ENCODE peak calls at places on chromosomes 4 and X, in five cellular contexts. B is epithelial cell of esophagus, K is HFF-Myc, G is heart left ventricle, M is esophagus squamous epithelium. D is an unnamed sample.

GRCh38 chr4:152554742-152555141 is 18.9 kb upstream of the FBXW7 start:
- DNase-seq in K (no peak), M (no peak), G (no peak), B (no peak), D (no peak)

GRCh38 chr4:128635141-128635911 is 174.2 kb upstream of the JADE1 start:
- DNase-seq in M (no peak), K (no peak), G (peak; percentile 86), B (peak; percentile 37), D (peak; percentile 76)

GRCh38 chr4:187501731-187502130 is 493.8 kb upstream of the ZFP42 start:
- DNase-seq in B (no peak), G (no peak), K (no peak), M (no peak), D (no peak)

GRCh38 chr4:119113033-119113655 is 22.5 kb upstream of the MYOZ2 start:
- DNase-seq in G (no peak), M (no peak), K (peak; percentile 88), B (peak; percentile 90), D (no peak)

GRCh38 chr4:21113496-21114213 is 413.4 kb downstream of the PACRGL start:
- DNase-seq in B (peak; percentile 16), M (no peak), G (no peak), K (no peak), D (no peak)

GRCh38 chr4:156528216-156528615 is 443.4 kb downstream of the PDGFC start:
- DNase-seq in G (no peak), B (no peak), K (no peak), M (no peak), D (no peak)

GRCh38 chr4:67871867-67872266 is 11.9 kb downstream of the TMPRSS11D start:
- DNase-seq in M (no peak), B (peak; percentile 80), G (no peak), K (peak; percentile 39), D (peak; percentile 31)

GRCh38 chr4:15233626-15234025 is 194.2 kb upstream of the C1QTNF7 start:
- DNase-seq in K (no peak), M (no peak), B (no peak), G (no peak), D (no peak)

GRCh38 chrX:10022580-10023245 is 55.6 kb downstream of the CLDN34 start:
- DNase-seq in B (no peak), M (no peak), G (peak; percentile 51), K (peak; percentile 54), D (no peak)

GRCh38 chr4:74904509-74904908 is 28.4 kb upstream of the PARM1 start:
- DNase-seq in M (no peak), G (no peak), K (no peak), B (no peak), D (no peak)

GRCh38 chrX:110665636-110666035 is 130.0 kb downstream of the CHRDL1 start:
- DNase-seq in K (peak; percentile 7), M (no peak), B (peak; percentile 19), G (no peak), D (no peak)

GRCh38 chr4:31086771-31087330 is 366.7 kb downstream of the PCDH7 start:
- DNase-seq in B (no peak), G (no peak), M (no peak), K (no peak), D (no peak)

GRCh38 chr4:151173751-151174325 is 74.4 kb downstream of the RPS3A start:
- DNase-seq in B (no peak), G (peak; percentile 40), K (no peak), M (no peak), D (peak; percentile 69)

GRCh38 chr4:173528378-173529321 is 1.4 kb downstream of the HAND2 start:
- DNase-seq in K (no peak), B (no peak), G (no peak), M (no peak), D (no peak)

GRCh38 chrX:31499120-31499519 is 427.3 kb upstream of the FTHL17 start:
- DNase-seq in M (no peak), G (no peak), K (peak; percentile 20), B (peak; percentile 33), D (no peak)

GRCh38 chrX:47222776-47223350 is 4.4 kb downstream of the CDK16 start:
- DNase-seq in G (no peak), B (no peak), K (no peak), M (no peak), D (no peak)

GRCh38 chr4:37693450-37694190 is 7.4 kb upstream of the RELL1 start:
- DNase-seq in M (no peak), K (peak; percentile 59), G (no peak), B (peak; percentile 92), D (no peak)

GRCh38 chr4:149521611-149522010 is 294.0 kb downstream of the IQCM start:
- DNase-seq in K (peak; percentile 10), B (peak; percentile 43), M (no peak), G (no peak), D (no peak)

GRCh38 chrX:68699960-68700746 is 52.7 kb downstream of the STARD8 start:
- DNase-seq in K (no peak), M (no peak), G (peak; percentile 25), B (peak; percentile 22), D (no peak)

GRCh38 chr4:108097990-108098553 is 70.7 kb downstream of the LEF1 start:
- DNase-seq in M (no peak), G (no peak), K (no peak), B (no peak), D (no peak)

GRCh38 chr4:10120943-10121567 is 4.5 kb upstream of the WDR1 start:
- DNase-seq in B (no peak), M (no peak), K (no peak), G (no peak), D (no peak)

GRCh38 chrX:20263474-20263873 is 3.2 kb downstream of the RPS6KA3 start:
- DNase-seq in G (no peak), B (peak; percentile 22), M (no peak), K (no peak), D (no peak)

GRCh38 chrX:646796-647195 is 16.2 kb downstream of the SHOX start:
- DNase-seq in M (no peak), K (no peak), B (no peak), G (no peak), D (no peak)

GRCh38 chrX:644304-645023 is 13.9 kb downstream of the SHOX start:
- DNase-seq in M (no peak), G (no peak), B (no peak), K (no peak), D (no peak)

GRCh38 chrX:646228-646495 is 15.6 kb downstream of the SHOX start:
- DNase-seq in B (no peak), M (no peak), G (no peak), K (no peak), D (no peak)

GRCh38 chrX:643911-644303 is 13.3 kb downstream of the SHOX start:
- DNase-seq in B (no peak), M (no peak), G (no peak), K (no peak), D (no peak)

DNA sequence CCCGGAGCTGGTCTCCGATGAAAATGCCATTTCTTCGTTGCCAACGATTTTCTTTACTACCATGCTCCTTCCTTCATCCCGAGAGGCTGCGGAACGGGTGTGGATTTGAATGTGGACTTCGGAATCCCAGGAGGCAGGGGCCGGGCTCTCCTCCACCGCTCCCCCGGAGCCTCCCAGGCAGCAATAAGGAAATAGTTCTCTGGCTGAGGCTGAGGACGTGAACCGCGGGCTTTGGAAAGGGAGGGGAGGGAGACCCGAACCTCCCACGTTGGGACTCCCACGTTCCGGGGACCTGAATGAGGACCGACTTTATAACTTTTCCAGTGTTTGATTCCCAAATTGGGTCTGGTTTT is 14.4 kb downstream of the SHOX start:
- DNase-seq in B (no peak), K (no peak), M (no peak), G (no peak), D (no peak)
- H3K4me3 ChIP-seq in B (no peak overlapping the region), K (peak overlapping the region; percentile 9), M (no peak overlapping the region), G (no peak overlapping the region), D (no peak overlapping the region)

GRCh38 chrX:153635788-153636668 is 11.0 kb upstream of the DUSP9 start:
- DNase-seq in G (no peak), K (no peak), B (peak; percentile 36), M (no peak), D (no peak)
- TF ChIP-seq CTCF in G (peak; percentile 15), K (peak; percentile 41), B (peak; percentile 12), M (no peak), D (no peak)

DNA sequence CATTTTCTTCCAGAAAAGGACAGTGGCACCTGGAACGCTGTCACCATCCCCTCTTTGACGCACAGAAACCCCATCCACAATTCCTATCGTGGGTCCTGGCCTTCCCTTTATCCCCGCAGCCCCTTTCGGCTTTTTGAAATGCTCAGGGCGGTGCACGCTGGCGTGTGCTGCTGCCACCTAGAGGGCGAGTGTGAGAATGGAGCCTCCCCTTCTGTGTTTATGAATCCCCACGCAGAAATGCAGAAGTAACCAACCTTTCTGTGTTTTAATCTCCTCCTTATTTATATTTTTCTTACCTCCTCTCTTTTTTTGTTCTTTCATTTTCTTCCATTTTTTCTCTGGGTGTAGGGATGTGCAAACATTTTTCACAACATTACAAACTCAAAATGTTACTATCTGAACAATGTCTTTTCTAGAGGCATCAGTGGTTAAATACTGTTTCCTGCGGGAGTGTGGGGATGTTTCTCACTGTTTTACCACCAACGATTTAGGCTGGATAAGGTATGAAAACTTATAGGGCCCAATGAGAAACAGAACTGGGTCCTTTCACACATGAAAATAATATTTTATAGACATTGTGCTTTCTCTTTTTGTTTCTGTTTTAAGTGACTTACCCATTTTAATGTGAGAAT is 50.0 kb downstream of the TMA16 start:
- DNase-seq in G (peak; percentile 55), B (peak; percentile 58), M (no peak), K (no peak), D (peak; percentile 7)
- H3K4me3 ChIP-seq in G (peak overlapping the region; percentile 2), B (peak overlapping the region; percentile 9), M (peak overlapping the region; percentile 14), K (no peak overlapping the region), D (peak overlapping the region; percentile 34)

DNA sequence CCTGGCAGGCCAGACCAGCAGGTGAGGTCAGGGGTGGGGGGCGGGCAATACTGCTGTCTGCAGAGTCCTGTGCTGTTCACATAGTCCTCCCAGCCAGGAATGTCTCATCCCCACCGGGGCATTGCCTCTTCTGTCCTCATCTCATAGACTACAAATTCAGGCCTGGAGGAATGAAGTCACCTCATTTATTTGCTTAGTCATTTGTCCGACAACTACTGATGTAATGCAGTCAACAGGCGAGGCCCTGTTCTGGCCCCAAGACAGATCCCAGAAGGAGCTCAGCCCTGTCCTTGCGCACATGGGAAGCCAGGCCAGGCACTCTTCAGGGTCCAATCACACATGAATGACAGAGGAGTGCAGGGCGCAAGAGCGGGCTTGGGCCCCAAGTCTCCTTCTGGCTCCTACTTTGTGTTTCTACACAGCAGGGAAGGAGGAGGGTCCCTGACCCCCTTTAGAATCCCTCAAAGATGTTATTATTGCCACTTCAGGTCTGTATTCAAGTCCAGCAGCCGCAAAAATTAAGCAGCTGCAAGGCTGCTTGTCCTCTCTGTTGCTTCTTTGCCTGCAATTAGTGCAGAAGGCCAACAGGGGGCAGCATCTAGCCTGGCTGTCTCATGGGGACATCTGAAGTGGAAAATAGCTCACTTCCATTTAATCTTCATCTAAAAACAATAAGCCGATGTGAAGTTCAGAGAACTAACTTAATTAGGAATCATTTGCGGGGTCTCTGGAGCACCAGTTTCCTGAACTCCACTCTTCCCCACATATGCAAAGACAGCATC is 15.2 kb upstream of the HMX1 start:
- DNase-seq in M (no peak), G (no peak), B (no peak), K (no peak), D (no peak)
- TF ChIP-seq CTCF in M (peak; percentile 8), G (peak; percentile 16), B (no peak), K (peak; percentile 68), D (peak; percentile 24)

D was measured in LNCaP clone FGC.